ENCODE peak calls at places on chromosomes 5 and 9, in four cellular contexts. N, D, H and I are unnamed samples.

GRCh38 chr9:131656356-131657030 is 83.4 kb downstream of the RAPGEF1 start:
- DNase-seq in D (no peak), N (no peak), H (no peak), I (no peak)

GRCh38 chr5:167057665-167058064 is 1233.8 kb upstream of the WWC1 start:
- DNase-seq in D (no peak), H (no peak), N (no peak), I (no peak)

GRCh38 chr9:95580812-95581761 is 64.3 kb upstream of the PTCH1 start:
- DNase-seq in H (no peak), D (no peak), N (no peak), I (no peak)

GRCh38 chr5:159773062-159773924 is 143.0 kb upstream of the ADRA1B start:
- DNase-seq in N (peak), H (peak), D (peak), I (peak)

GRCh38 chr9:90546200-90546599 is 96.4 kb downstream of the DIRAS2 start:
- DNase-seq in H (peak), N (peak), D (peak), I (peak)

GRCh38 chr9:113621309-113621791 is 157.8 kb downstream of the RGS3 start:
- DNase-seq in H (peak), D (peak), N (no peak), I (peak)

GRCh38 chr5:154370119-154370518 is 75.7 kb upstream of the SAP30L start:
- DNase-seq in N (no peak), H (peak), D (peak), I (peak)

GRCh38 chr5:139668064-139668880 is 20.1 kb downstream of the CXXC5 start:
- DNase-seq in N (peak), D (peak), H (no peak), I (no peak)